ENCODE peak calls at places on chromosome 18, in five cellular contexts. H is CD4-positive, alpha-beta T cell; Z is AG04450; R is aorta; B is uterus. T is an unnamed sample.
A peak's percentile ranks its signal among the peaks of the same experiment; 100 is the strongest.

GRCh38 chr18:8771930-8772329 is 66.6 kb downstream of the MTCL1 start:
- DNase-seq in H (no peak), Z (no peak), R (no peak), B (no peak), T (no peak)

GRCh38 chr18:29849145-29849544 is 1193.4 kb downstream of the DSC3 start:
- DNase-seq in H (no peak), Z (no peak), R (no peak), B (no peak), T (no peak)

GRCh38 chr18:49966090-49966489 is 152.8 kb upstream of the ACAA2 start:
- DNase-seq in H (no peak), Z (no peak), R (no peak), B (no peak), T (peak; percentile 67)

GRCh38 chr18:31658670-31659573 is 25.5 kb downstream of the B4GALT6 start:
- DNase-seq in H (no peak), Z (no peak), R (no peak), B (no peak), T (no peak)

GRCh38 chr18:46528037-46528436 is 129.0 kb downstream of the LOXHD1 start:
- DNase-seq in H (no peak), Z (no peak), R (no peak), B (no peak), T (no peak)

GRCh38 chr18:3525870-3526420 is 76.0 kb downstream of the TGIF1 start:
- DNase-seq in H (no peak), Z (no peak), R (no peak), B (no peak), T (no peak)

GRCh38 chr18:58135806-58136331 is 91.8 kb downstream of the NEDD4L start:
- DNase-seq in H (no peak), Z (peak; percentile 45), R (no peak), B (peak; percentile 47), T (no peak)

GRCh38 chr18:37691162-37691561 is 125.6 kb upstream of the CELF4 start:
- DNase-seq in H (no peak), Z (no peak), R (no peak), B (no peak), T (no peak)

GRCh38 chr18:9055626-9056025 is 46.9 kb upstream of the NDUFV2 start:
- DNase-seq in H (no peak), Z (no peak), R (no peak), B (no peak), T (no peak)

GRCh38 chr18:76605341-76605929 is 110.4 kb upstream of the ZNF516 start:
- DNase-seq in H (no peak), Z (no peak), R (no peak), B (no peak), T (no peak)

GRCh38 chr18:58581265-58581664 is 47.6 kb downstream of the ALPK2 start:
- DNase-seq in H (no peak), Z (peak; percentile 66), R (no peak), B (no peak), T (no peak)

GRCh38 chr18:54828290-54828871 is at the start of gene RAB27B:
- DNase-seq in H (peak; percentile 41), Z (peak; percentile 55), R (peak; percentile 84), B (peak; percentile 39), T (peak; percentile 84)

GRCh38 chr18:45295388-45295787 is 319.9 kb upstream of the SLC14A2 start:
- DNase-seq in H (no peak), Z (no peak), R (no peak), B (no peak), T (no peak)

GRCh38 chr18:52570975-52571374 is 231.0 kb downstream of the DCC start:
- DNase-seq in H (no peak), Z (no peak), R (no peak), B (no peak), T (no peak)

GRCh38 chr18:31105733-31106132 is 3.5 kb upstream of the DSC2 start:
- DNase-seq in H (no peak), Z (no peak), R (no peak), B (no peak), T (no peak)

GRCh38 chr18:39624934-39625333 is 2059.3 kb upstream of the CELF4 start:
- DNase-seq in H (no peak), Z (peak; percentile 67), R (no peak), B (no peak), T (no peak)

GRCh38 chr18:39701071-39701783 is 2135.6 kb upstream of the CELF4 start:
- DNase-seq in H (no peak), Z (no peak), R (no peak), B (no peak), T (no peak)

GRCh38 chr18:57950542-57950941 is 93.5 kb upstream of the NEDD4L start:
- DNase-seq in H (no peak), Z (no peak), R (no peak), B (no peak), T (no peak)

GRCh38 chr18:77101410-77102245 is 31.0 kb downstream of the MBP start:
- DNase-seq in H (no peak), Z (peak; percentile 89), R (peak; percentile 94), B (peak; percentile 92), T (peak; percentile 92)

GRCh38 chr18:59123588-59124369 is 15.9 kb upstream of the SEC11C start:
- DNase-seq in H (no peak), Z (peak; percentile 75), R (no peak), B (peak; percentile 49), T (no peak)

GRCh38 chr18:13241083-13241892 is 22.7 kb downstream of the LDLRAD4 start:
- DNase-seq in H (no peak), Z (no peak), R (no peak), B (peak; percentile 11), T (peak; percentile 44)

GRCh38 chr18:60020107-60020925 is 120.5 kb downstream of the PMAIP1 start:
- DNase-seq in H (no peak), Z (no peak), R (no peak), B (no peak), T (no peak)

GRCh38 chr18:10463741-10464140 is 9.3 kb downstream of the APCDD1 start:
- DNase-seq in H (no peak), Z (no peak), R (no peak), B (no peak), T (no peak)

GRCh38 chr18:9595197-9595596 is 19.2 kb downstream of the PPP4R1 start:
- DNase-seq in H (no peak), Z (no peak), R (no peak), B (no peak), T (no peak)

GRCh38 chr18:62258606-62259005 is 66.5 kb upstream of the TNFRSF11A start:
- DNase-seq in H (no peak), Z (no peak), R (no peak), B (no peak), T (no peak)

GRCh38 chr18:24930974-24931373 is 421.0 kb downstream of the ZNF521 start:
- DNase-seq in H (no peak), Z (no peak), R (no peak), B (no peak), T (no peak)

GRCh38 chr18:56120781-56121180 is 517.6 kb downstream of the TXNL1 start:
- DNase-seq in H (no peak), Z (no peak), R (no peak), B (no peak), T (no peak)

GRCh38 chr18:49227456-49227855 is 233.0 kb downstream of the DYM start:
- DNase-seq in H (peak; percentile 2), Z (no peak), R (no peak), B (no peak), T (no peak)

GRCh38 chr18:62245177-62245576 is 58.1 kb downstream of the RELCH start:
- DNase-seq in H (no peak), Z (no peak), R (no peak), B (no peak), T (no peak)

GRCh38 chr18:50973367-50974126 is 5.7 kb downstream of the ELAC1 start:
- DNase-seq in H (no peak), Z (no peak), R (no peak), B (no peak), T (no peak)

GRCh38 chr18:26226229-26227050 is at the start of gene TAF4B:
- DNase-seq in H (peak; percentile 85), Z (peak; percentile 41), R (peak; percentile 98), B (peak; percentile 92), T (peak; percentile 97)
- H3K27ac ChIP-seq in H (peak within 1 kb of the TSS; percentile 87), Z (no peak within 1 kb of the TSS), R (no peak within 1 kb of the TSS), B (peak within 1 kb of the TSS; percentile 58), T (peak within 1 kb of the TSS; percentile 88)

DNA sequence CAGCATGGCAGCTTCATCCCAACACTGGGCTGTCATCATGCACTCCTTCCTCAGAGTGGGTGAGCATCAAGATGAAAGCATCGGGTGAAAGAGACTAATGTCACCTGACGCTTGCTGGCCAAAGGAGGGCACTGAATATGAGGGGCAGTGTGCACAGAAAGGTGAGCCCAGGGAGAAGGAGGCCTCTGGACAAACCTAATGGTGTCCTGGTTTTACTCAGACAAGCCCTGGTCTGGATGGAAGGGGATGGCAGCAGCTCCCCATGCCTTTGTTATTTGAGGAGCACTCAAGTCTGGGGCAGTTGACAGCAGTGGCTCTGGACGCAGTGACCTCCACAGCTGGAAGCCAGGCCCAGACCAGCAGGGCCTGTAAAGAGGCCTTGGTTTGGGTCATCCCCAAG is 209.7 kb downstream of the SMAD2 start:
- DNase-seq in H (no peak), Z (no peak), R (no peak), B (no peak), T (no peak)
- H3K27me3 ChIP-seq in H (no peaks in the 10 kb centered on the region), Z (no peaks in the 10 kb centered on the region), R (no peaks in the 10 kb centered on the region), B (no peaks in the 10 kb centered on the region), T (peaks cover 4% of the 10 kb centered on the region)

DNA sequence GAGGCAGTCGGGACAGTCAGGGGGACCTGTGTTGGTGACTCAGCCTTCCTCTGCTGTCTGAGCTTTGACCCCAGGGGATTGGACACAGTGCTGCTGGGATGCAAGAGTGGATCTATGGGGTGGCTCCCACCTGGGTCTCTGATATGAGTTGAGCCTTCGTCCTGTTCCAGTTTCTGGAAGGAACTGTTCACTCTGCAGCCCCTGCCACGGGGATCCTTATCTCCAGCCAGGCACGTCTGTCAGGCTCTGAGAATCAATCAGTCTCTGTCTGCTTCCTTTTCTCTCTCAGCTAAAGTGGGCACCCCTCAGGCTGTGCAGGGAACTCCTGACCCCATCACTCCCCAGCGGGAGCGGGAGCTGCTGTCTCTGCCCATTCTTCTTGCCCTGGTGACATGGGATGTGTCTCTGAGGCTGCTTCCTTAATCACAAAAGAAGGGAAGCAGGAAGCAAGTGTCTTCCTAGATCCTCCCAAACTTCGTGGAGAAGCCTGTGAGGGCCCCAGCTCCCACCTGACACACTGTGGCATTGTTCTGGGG is 51.7 kb downstream of the ARHGAP28 start:
- DNase-seq in H (no peak), Z (no peak), R (no peak), B (no peak), T (no peak)
- H3K27ac ChIP-seq in H (no peak overlapping the region), Z (no peak overlapping the region), R (no peak overlapping the region), B (peak overlapping the region; percentile 69), T (peak overlapping the region; percentile 39)

GRCh38 chr18:34631567-34631966 is 78.5 kb upstream of the DTNA start:
- DNase-seq in H (no peak), Z (no peak), R (no peak), B (no peak), T (no peak)

GRCh38 chr18:34627138-34627920 is 82.8 kb upstream of the DTNA start:
- DNase-seq in H (no peak), Z (no peak), R (no peak), B (no peak), T (no peak)

GRCh38 chr18:34632323-34632722 is 77.8 kb upstream of the DTNA start:
- DNase-seq in H (no peak), Z (no peak), R (no peak), B (no peak), T (no peak)

GRCh38 chr18:34633368-34633767 is 76.7 kb upstream of the DTNA start:
- DNase-seq in H (no peak), Z (no peak), R (no peak), B (no peak), T (no peak)

DNA sequence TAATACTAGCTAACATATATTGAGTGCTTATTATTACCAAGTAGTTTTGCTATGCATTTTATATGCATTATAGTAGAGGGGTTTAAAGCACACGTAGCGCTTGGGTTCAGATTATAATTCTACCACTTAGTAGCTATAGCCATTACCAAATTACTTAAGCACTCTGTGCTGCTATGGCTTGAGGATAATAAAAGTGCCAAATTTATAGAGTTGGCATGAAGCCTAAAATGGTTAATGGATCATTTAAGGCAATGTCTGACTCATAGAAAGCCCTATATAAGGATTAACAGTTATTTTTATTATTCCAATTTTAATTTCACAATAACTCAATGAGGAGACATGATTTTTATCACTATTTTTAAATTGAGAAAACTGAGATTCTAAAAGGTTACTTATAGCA is 79.0 kb upstream of the DTNA start:
- DNase-seq in H (no peak), Z (no peak), R (no peak), B (no peak), T (no peak)
- H3K27me3 ChIP-seq in H (no peaks in the 10 kb centered on the region), Z (peaks cover 5% of the 10 kb centered on the region), R (no peaks in the 10 kb centered on the region), B (no peaks in the 10 kb centered on the region), T (no peaks in the 10 kb centered on the region)

T was measured in suprapubic skin.